ENCODE peak calls at places on chromosomes 5 and 9, in eight cellular contexts. One of them, this sample, is unnamed.

GRCh38 chr5:115320515-115320914 is 24.1 kb upstream of the CCDC112 start:
- DNase-seq in OCI-LY7: no peak
- DNase-seq in testis: no peak
- DNase-seq in fibroblast of lung: peak
- DNase-seq in adrenal gland: no peak
- DNase-seq in heart left ventricle: no peak
- DNase-seq in K562: no peak
- DNase-seq in PC-3: no peak
- DNase-seq in this sample: no peak

GRCh38 chr5:171646338-171647042 is 139.1 kb upstream of the SMIM23 start:
- DNase-seq in OCI-LY7: no peak
- DNase-seq in testis: no peak
- DNase-seq in fibroblast of lung: no peak
- DNase-seq in adrenal gland: no peak
- DNase-seq in heart left ventricle: no peak
- DNase-seq in K562: no peak
- DNase-seq in PC-3: no peak
- DNase-seq in this sample: no peak

GRCh38 chr5:160105686-160106085 is 13.6 kb downstream of the PWWP2A start:
- DNase-seq in OCI-LY7: peak
- DNase-seq in testis: no peak
- DNase-seq in fibroblast of lung: peak
- DNase-seq in adrenal gland: no peak
- DNase-seq in heart left ventricle: no peak
- DNase-seq in K562: no peak
- DNase-seq in PC-3: no peak
- DNase-seq in this sample: no peak

GRCh38 chr9:138049085-138049778 is 171.7 kb downstream of the CACNA1B start:
- DNase-seq in OCI-LY7: no peak
- DNase-seq in testis: peak
- DNase-seq in fibroblast of lung: no peak
- DNase-seq in adrenal gland: no peak
- DNase-seq in heart left ventricle: no peak
- DNase-seq in K562: no peak
- DNase-seq in PC-3: no peak
- DNase-seq in this sample: no peak

GRCh38 chr9:21060919-21061561 is 16.7 kb downstream of the IFNB1 start:
- DNase-seq in OCI-LY7: no peak
- DNase-seq in testis: no peak
- DNase-seq in fibroblast of lung: peak
- DNase-seq in adrenal gland: no peak
- DNase-seq in heart left ventricle: no peak
- DNase-seq in K562: no peak
- DNase-seq in PC-3: no peak
- DNase-seq in this sample: no peak

GRCh38 chr9:35533398-35533797 is 43.5 kb downstream of the RUSC2 start:
- DNase-seq in OCI-LY7: no peak
- DNase-seq in testis: no peak
- DNase-seq in fibroblast of lung: no peak
- DNase-seq in adrenal gland: no peak
- DNase-seq in heart left ventricle: no peak
- DNase-seq in K562: no peak
- DNase-seq in PC-3: no peak
- DNase-seq in this sample: no peak

GRCh38 chr5:158382473-158382872 is 523.5 kb upstream of the CLINT1 start:
- DNase-seq in OCI-LY7: no peak
- DNase-seq in testis: peak
- DNase-seq in fibroblast of lung: peak
- DNase-seq in adrenal gland: peak
- DNase-seq in heart left ventricle: peak
- DNase-seq in K562: no peak
- DNase-seq in PC-3: peak
- DNase-seq in this sample: peak

GRCh38 chr5:93915142-93915553 is 173.7 kb upstream of the POU5F2 start:
- DNase-seq in OCI-LY7: peak
- DNase-seq in testis: no peak
- DNase-seq in fibroblast of lung: peak
- DNase-seq in adrenal gland: no peak
- DNase-seq in heart left ventricle: no peak
- DNase-seq in K562: peak
- DNase-seq in PC-3: peak
- DNase-seq in this sample: peak

GRCh38 chr5:1337490-1338195 is 7.3 kb downstream of the CLPTM1L start:
- DNase-seq in OCI-LY7: no peak
- DNase-seq in testis: no peak
- DNase-seq in fibroblast of lung: no peak
- DNase-seq in adrenal gland: no peak
- DNase-seq in heart left ventricle: no peak
- DNase-seq in K562: no peak
- DNase-seq in PC-3: no peak
- DNase-seq in this sample: no peak

GRCh38 chr9:4344946-4345345 is 45.1 kb upstream of the GLIS3 start:
- DNase-seq in OCI-LY7: no peak
- DNase-seq in testis: no peak
- DNase-seq in fibroblast of lung: no peak
- DNase-seq in adrenal gland: no peak
- DNase-seq in heart left ventricle: no peak
- DNase-seq in K562: no peak
- DNase-seq in PC-3: no peak
- DNase-seq in this sample: peak

GRCh38 chr5:96080557-96080956 is 118.9 kb upstream of the ELL2 start:
- DNase-seq in OCI-LY7: no peak
- DNase-seq in testis: no peak
- DNase-seq in fibroblast of lung: peak
- DNase-seq in adrenal gland: no peak
- DNase-seq in heart left ventricle: no peak
- DNase-seq in K562: no peak
- DNase-seq in PC-3: peak
- DNase-seq in this sample: peak

GRCh38 chr5:62562867-62563266 is 15.8 kb upstream of the LRRC70 start:
- DNase-seq in OCI-LY7: no peak
- DNase-seq in testis: no peak
- DNase-seq in fibroblast of lung: no peak
- DNase-seq in adrenal gland: no peak
- DNase-seq in heart left ventricle: no peak
- DNase-seq in K562: no peak
- DNase-seq in PC-3: no peak
- DNase-seq in this sample: no peak

GRCh38 chr9:130072515-130073235 is 19.0 kb downstream of the GPR107 start:
- DNase-seq in OCI-LY7: no peak
- DNase-seq in testis: no peak
- DNase-seq in fibroblast of lung: peak
- DNase-seq in adrenal gland: no peak
- DNase-seq in heart left ventricle: no peak
- DNase-seq in K562: no peak
- DNase-seq in PC-3: peak
- DNase-seq in this sample: no peak

GRCh38 chr5:179343902-179344300 is 1.4 kb downstream of the ADAMTS2 start:
- DNase-seq in OCI-LY7: no peak
- DNase-seq in testis: peak
- DNase-seq in fibroblast of lung: peak
- DNase-seq in adrenal gland: peak
- DNase-seq in heart left ventricle: peak
- DNase-seq in K562: no peak
- DNase-seq in PC-3: no peak
- DNase-seq in this sample: no peak

GRCh38 chr5:32109236-32109635 is 64.9 kb downstream of the GOLPH3 start:
- DNase-seq in OCI-LY7: no peak
- DNase-seq in testis: no peak
- DNase-seq in fibroblast of lung: peak
- DNase-seq in adrenal gland: no peak
- DNase-seq in heart left ventricle: no peak
- DNase-seq in K562: no peak
- DNase-seq in PC-3: no peak
- DNase-seq in this sample: no peak

GRCh38 chr5:88172847-88173758 is 95.5 kb downstream of the TMEM161B start:
- DNase-seq in OCI-LY7: peak
- DNase-seq in testis: no peak
- DNase-seq in fibroblast of lung: peak
- DNase-seq in adrenal gland: no peak
- DNase-seq in heart left ventricle: no peak
- DNase-seq in K562: no peak
- DNase-seq in PC-3: no peak
- DNase-seq in this sample: no peak

GRCh38 chr9:125442471-125442870 is 180.8 kb downstream of the GAPVD1 start:
- DNase-seq in OCI-LY7: no peak
- DNase-seq in testis: no peak
- DNase-seq in fibroblast of lung: no peak
- DNase-seq in adrenal gland: no peak
- DNase-seq in heart left ventricle: no peak
- DNase-seq in K562: no peak
- DNase-seq in PC-3: no peak
- DNase-seq in this sample: no peak

GRCh38 chr5:93580387-93581100 is 475 bp downstream of the NR2F1-AS1 start:
- DNase-seq in OCI-LY7: no peak
- DNase-seq in testis: no peak
- DNase-seq in fibroblast of lung: peak
- DNase-seq in adrenal gland: peak
- DNase-seq in heart left ventricle: peak
- DNase-seq in K562: no peak
- DNase-seq in PC-3: no peak
- DNase-seq in this sample: peak

GRCh38 chr9:20315672-20316071 is 306.6 kb downstream of the MLLT3 start:
- DNase-seq in OCI-LY7: no peak
- DNase-seq in testis: no peak
- DNase-seq in fibroblast of lung: peak
- DNase-seq in adrenal gland: peak
- DNase-seq in heart left ventricle: no peak
- DNase-seq in K562: no peak
- DNase-seq in PC-3: peak
- DNase-seq in this sample: peak

GRCh38 chr5:25963251-25964008 is 1075.0 kb downstream of the CDH9 start:
- DNase-seq in OCI-LY7: no peak
- DNase-seq in testis: peak
- DNase-seq in fibroblast of lung: no peak
- DNase-seq in adrenal gland: peak
- DNase-seq in heart left ventricle: no peak
- DNase-seq in K562: no peak
- DNase-seq in PC-3: no peak
- DNase-seq in this sample: no peak

GRCh38 chr9:132750668-132751067 is 80.4 kb downstream of the GTF3C4 start:
- DNase-seq in OCI-LY7: no peak
- DNase-seq in testis: no peak
- DNase-seq in fibroblast of lung: no peak
- DNase-seq in adrenal gland: no peak
- DNase-seq in heart left ventricle: no peak
- DNase-seq in K562: no peak
- DNase-seq in PC-3: no peak
- DNase-seq in this sample: no peak

GRCh38 chr9:95465115-95465514 is 51.7 kb downstream of the PTCH1 start:
- DNase-seq in OCI-LY7: no peak
- DNase-seq in testis: no peak
- DNase-seq in fibroblast of lung: no peak
- DNase-seq in adrenal gland: no peak
- DNase-seq in heart left ventricle: no peak
- DNase-seq in K562: no peak
- DNase-seq in PC-3: no peak
- DNase-seq in this sample: no peak

GRCh38 chr9:95463145-95464060 is 53.4 kb downstream of the PTCH1 start:
- DNase-seq in OCI-LY7: peak
- DNase-seq in testis: no peak
- DNase-seq in fibroblast of lung: no peak
- DNase-seq in adrenal gland: no peak
- DNase-seq in heart left ventricle: no peak
- DNase-seq in K562: no peak
- DNase-seq in PC-3: no peak
- DNase-seq in this sample: no peak

DNA sequence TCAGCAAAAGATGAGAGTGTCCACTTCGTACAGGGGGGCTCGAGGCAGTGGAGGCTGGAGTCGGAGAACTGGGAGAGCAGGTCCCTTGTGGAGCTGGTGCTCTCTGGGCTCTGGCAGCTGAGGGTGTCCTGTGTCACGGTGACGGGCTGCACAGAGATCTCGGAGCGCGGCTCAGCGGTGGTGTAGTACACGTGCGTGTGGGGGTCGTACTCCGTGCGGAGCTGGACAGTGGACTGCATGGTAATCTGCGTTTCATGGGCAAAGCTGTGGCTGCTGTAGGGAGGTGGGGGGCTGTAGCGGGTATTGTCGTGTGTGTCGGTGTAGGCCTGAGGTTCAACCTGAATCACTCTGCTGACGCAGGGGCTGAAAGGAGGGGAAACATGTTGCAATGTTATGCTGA is 48.0 kb downstream of the PTCH1 start:
- DNase-seq in OCI-LY7: no peak
- DNase-seq in testis: no peak
- DNase-seq in fibroblast of lung: no peak
- DNase-seq in adrenal gland: no peak
- DNase-seq in heart left ventricle: no peak
- DNase-seq in K562: no peak
- DNase-seq in PC-3: no peak
- DNase-seq in this sample: no peak
- H3K27ac ChIP-seq in OCI-LY7: no peak
- H3K27ac ChIP-seq in testis: no peak
- H3K27ac ChIP-seq in fibroblast of lung: no peak
- H3K27ac ChIP-seq in adrenal gland: no peak
- H3K27ac ChIP-seq in heart left ventricle: no peak
- H3K27ac ChIP-seq in K562: no peak
- H3K27ac ChIP-seq in PC-3: no peak
- H3K27ac ChIP-seq in this sample: no peak

GRCh38 chr5:108634951-108635288 is 112.8 kb upstream of the FER start:
- DNase-seq in OCI-LY7: no peak
- DNase-seq in testis: no peak
- DNase-seq in fibroblast of lung: no peak
- DNase-seq in adrenal gland: no peak
- DNase-seq in heart left ventricle: no peak
- DNase-seq in K562: no peak
- DNase-seq in PC-3: no peak
- DNase-seq in this sample: no peak
- TF ChIP-seq CTCF in OCI-LY7: no peak
- TF ChIP-seq CTCF in testis: no peak
- TF ChIP-seq CTCF in fibroblast of lung: no peak
- TF ChIP-seq CTCF in adrenal gland: no peak
- TF ChIP-seq CTCF in heart left ventricle: no peak
- TF ChIP-seq CTCF in K562: no peak
- TF ChIP-seq CTCF in PC-3: no peak
- TF ChIP-seq CTCF in this sample: no peak

DNA sequence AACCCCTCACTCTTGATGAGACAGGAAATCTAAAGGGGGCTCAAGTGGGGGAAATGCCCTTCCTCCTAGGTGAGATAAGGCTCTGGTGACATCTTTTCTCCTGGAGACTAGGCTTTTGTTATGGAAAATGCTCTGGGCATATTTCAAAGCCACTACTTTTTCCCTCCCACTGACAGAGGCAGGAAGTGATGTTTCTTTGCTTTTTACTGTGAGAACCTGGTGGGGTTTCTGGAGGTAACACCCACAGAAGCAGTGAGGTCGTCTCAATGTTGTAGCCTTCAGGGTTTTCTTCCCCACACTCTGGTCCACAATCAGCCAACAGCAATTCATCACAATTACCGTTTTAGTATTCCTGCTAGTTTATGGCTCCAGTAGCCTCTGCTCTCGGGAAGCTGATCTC is 41.4 kb upstream of the FAM240B start:
- DNase-seq in OCI-LY7: no peak
- DNase-seq in testis: no peak
- DNase-seq in fibroblast of lung: no peak
- DNase-seq in adrenal gland: no peak
- DNase-seq in heart left ventricle: no peak
- DNase-seq in K562: no peak
- DNase-seq in PC-3: no peak
- DNase-seq in this sample: no peak
- H3K27ac ChIP-seq in OCI-LY7: no peak
- H3K27ac ChIP-seq in testis: no peak
- H3K27ac ChIP-seq in fibroblast of lung: no peak
- H3K27ac ChIP-seq in adrenal gland: no peak
- H3K27ac ChIP-seq in heart left ventricle: no peak
- H3K27ac ChIP-seq in K562: no peak
- H3K27ac ChIP-seq in PC-3: no peak
- H3K27ac ChIP-seq in this sample: no peak

GRCh38 chr5:98750693-98751092 is 22.8 kb upstream of the RGMB start:
- DNase-seq in OCI-LY7: peak
- DNase-seq in testis: no peak
- DNase-seq in fibroblast of lung: no peak
- DNase-seq in adrenal gland: no peak
- DNase-seq in heart left ventricle: no peak
- DNase-seq in K562: no peak
- DNase-seq in PC-3: peak
- DNase-seq in this sample: no peak
- TF ChIP-seq CTCF in OCI-LY7: peak
- TF ChIP-seq CTCF in testis: no peak
- TF ChIP-seq CTCF in fibroblast of lung: peak
- TF ChIP-seq CTCF in adrenal gland: no peak
- TF ChIP-seq CTCF in heart left ventricle: no peak
- TF ChIP-seq CTCF in K562: no peak
- TF ChIP-seq CTCF in PC-3: peak
- TF ChIP-seq CTCF in this sample: peak